ENCODE peak calls at places on chromosome 11, in five cellular contexts. A is breast epithelium, I is K562, H is spleen, O is sigmoid colon. M is an unnamed sample.

GRCh38 chr11:45218705-45219104 is 67.4 kb downstream of the SYT13 start:
- DNase-seq in I (no peak), O (no peak), H (no peak), A (no peak), M (no peak)

GRCh38 chr11:576791-577610 is 731 bp downstream of the PHRF1 start:
- DNase-seq in H (peak), I (no peak), A (no peak), O (no peak), M (no peak)

GRCh38 chr11:35029979-35030378 is 109.0 kb upstream of the CD44 start:
- DNase-seq in I (peak), H (no peak), A (no peak), O (no peak), M (no peak)

GRCh38 chr11:23974046-23974445 is 522.8 kb upstream of the LUZP2 start:
- DNase-seq in H (no peak), I (no peak), O (no peak), A (no peak), M (no peak)

GRCh38 chr11:7278314-7278917 is 26.7 kb downstream of the SYT9 start:
- DNase-seq in O (no peak), H (no peak), A (no peak), I (peak), M (no peak)

GRCh38 chr11:124896071-124896750 is 1.5 kb downstream of the ROBO4 start:
- DNase-seq in H (no peak), I (no peak), O (peak), A (no peak), M (no peak)

GRCh38 chr11:2762451-2762850 is 62.7 kb upstream of the KCNQ1OT1 start:
- DNase-seq in H (peak), O (no peak), A (peak), I (no peak), M (no peak)

GRCh38 chr11:606245-606644 is 9.5 kb downstream of the IRF7 start:
- DNase-seq in A (peak), O (peak), I (no peak), H (no peak), M (no peak)

GRCh38 chr11:119771210-119771770 is 42.3 kb upstream of the NECTIN1 start:
- DNase-seq in O (no peak), A (no peak), H (no peak), I (no peak), M (no peak)
- TF ChIP-seq POLR2AphosphoS5 in O (no peak), A (no peak), H (no peak), I (no peak), M (no peak)

GRCh38 chr11:66438504-66439466 is at the start of gene MRPL11:
- DNase-seq in H (peak), A (peak), I (peak), O (peak), M (peak)
- TF ChIP-seq POLR2A in H (no peak), A (no peak), I (peak), O (no peak), M (no peak)

DNA sequence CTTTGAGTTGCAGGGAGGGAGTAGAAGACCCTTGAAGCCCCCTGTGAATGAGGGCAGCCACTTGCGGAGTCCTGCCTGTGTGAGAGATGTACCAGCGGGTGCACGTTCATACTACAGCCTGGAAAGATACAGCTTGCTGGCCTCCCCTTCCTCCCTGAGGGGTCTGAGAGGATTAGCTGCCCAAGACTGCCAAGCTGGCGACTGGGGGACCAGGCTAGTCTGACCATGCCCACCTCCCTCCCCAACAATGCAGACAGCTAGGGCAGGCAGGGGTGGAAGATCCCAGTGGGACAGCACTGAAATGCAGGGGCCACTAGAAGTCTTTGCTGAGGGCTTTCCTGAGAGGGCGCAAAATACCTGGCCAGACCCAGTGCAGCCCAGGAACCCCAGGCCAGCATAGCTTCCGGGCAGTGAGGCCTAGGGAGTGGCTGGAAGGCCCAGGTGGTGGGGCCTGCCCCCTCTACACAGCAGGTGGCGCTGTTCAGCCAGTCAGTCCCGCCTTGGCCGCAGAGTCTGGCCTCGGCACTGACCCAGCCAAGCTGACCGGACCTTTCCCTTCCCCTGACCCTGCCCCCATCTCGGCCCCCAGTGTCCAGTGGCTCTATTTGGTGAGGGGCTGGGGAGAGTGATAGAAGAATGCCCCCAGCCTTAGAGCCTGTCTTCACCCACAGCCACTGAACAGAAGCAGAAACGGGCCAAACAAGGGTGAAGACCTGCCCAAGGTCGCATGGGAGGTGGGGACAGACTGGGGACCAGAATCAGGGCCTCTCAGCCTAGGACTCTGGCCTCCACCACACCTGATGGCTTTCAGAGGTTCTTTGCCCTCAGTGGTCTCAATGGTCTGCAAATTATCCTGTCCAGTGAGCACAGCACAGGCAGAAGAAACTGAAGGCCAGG is 4.8 kb upstream of the MYRF start:
- DNase-seq in H (peak), A (no peak), I (peak), O (peak), M (peak)
- TF ChIP-seq POLR2AphosphoS5 in H (peak), A (no peak), I (no peak), O (no peak), M (no peak)

GRCh38 chr11:83970061-83970671 is 684.0 kb upstream of the CCDC90B start:
- DNase-seq in I (no peak), O (no peak), H (no peak), A (no peak), M (no peak)
- TF ChIP-seq POLR2A in I (no peak), O (no peak), H (no peak), A (no peak), M (no peak)

DNA sequence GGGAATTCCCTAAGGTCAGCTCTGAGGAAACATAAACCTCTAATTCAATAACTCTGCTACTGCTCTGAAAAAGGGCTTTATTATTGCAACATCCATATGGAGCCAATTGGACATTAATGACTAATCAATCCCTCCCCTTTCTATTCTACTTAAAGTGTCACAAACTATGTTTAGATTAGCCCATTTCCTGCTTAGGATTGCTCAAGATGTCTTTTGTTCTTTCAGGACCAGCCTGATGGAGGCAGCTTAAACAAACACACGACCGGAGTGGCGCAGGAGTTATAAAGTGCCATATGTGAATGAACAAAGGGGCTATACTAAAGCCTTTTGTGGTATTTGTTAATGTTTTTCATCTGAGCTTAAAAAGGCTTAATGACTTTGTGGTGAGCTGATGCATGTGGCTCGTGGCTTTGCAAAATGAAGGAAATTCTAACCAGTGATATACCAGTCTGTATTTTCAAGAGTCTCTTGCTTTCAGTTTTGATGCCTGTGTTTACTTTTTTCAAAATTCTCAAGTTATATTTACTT is 354.4 kb downstream of the SOX6 start:
- DNase-seq in A (peak), H (no peak), I (no peak), O (no peak), M (peak)
- TF ChIP-seq POLR2AphosphoS5 in A (no peak), H (no peak), I (no peak), O (no peak), M (no peak)

DNA sequence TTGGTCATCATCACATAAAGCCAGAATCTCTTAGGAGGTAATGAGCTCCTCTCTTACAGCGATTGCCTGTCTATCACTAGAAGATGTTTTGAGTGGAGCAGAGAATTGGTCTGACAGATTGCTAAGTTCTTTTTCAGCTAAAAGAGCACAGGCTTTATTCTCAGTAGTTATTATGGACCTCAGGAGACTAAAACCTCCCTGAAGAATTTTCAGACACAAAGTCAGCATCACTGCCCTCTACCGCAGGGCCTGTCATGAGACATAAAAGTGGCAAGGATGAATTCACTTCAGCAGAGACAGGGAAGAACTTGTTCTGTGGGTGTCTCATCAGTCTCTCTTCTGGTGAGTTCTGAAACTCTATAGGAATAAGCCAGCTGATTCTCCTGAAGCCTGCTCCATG is at the start of gene OR51I2:
- DNase-seq in I (no peak), A (no peak), H (no peak), O (no peak), M (no peak)
- TF ChIP-seq POLR2A in I (no peak), A (no peak), H (no peak), O (no peak), M (no peak)

GRCh38 chr11:60910281-60910687 is 3.7 kb upstream of the TMEM109 start:
- DNase-seq in I (no peak), A (no peak), H (no peak), O (peak), M (peak)
- TF ChIP-seq POLR2AphosphoS5 in I (no peak), A (no peak), H (no peak), O (no peak), M (no peak)

DNA sequence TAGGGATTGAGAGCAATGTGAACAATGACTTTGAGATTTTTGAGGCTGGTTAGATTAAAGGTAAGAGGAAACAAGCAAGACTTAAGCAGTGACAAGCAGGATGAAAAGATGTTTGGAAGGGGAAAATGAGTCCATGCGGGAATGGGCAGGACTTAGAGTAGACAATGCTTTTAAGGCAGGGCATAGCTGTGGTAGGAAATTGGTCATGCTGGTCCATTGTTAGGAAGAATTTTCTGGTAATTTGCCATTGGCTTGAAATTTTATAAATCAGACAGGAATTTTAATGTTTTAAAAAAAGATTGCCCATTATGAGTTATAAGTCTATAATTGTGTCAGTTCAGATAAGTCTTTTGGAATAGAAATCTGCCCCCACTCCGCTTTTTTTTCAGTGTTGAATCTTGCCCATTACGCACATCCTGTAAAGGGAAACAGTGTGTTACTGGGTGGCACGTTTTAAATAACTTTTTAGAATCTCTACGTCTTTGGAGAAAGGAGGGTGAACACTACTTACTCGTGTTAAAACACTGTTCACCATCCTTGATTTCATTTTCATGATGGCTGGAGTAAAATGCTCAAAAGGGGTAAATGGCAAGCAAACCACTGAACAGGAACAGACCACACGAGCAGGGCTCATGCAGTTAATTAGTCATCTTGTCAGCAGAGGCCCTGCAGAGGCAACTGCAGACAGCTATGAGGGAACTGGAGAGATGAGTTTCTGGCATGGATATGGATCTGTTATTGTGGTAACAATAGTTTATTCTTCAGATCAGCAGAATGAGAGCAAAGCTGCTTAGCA is 25.0 kb downstream of the SWAP70 start:
- DNase-seq in H (no peak), A (no peak), O (no peak), I (no peak), M (no peak)
- TF ChIP-seq POLR2A in H (no peak), A (no peak), O (no peak), I (no peak), M (no peak)

DNA sequence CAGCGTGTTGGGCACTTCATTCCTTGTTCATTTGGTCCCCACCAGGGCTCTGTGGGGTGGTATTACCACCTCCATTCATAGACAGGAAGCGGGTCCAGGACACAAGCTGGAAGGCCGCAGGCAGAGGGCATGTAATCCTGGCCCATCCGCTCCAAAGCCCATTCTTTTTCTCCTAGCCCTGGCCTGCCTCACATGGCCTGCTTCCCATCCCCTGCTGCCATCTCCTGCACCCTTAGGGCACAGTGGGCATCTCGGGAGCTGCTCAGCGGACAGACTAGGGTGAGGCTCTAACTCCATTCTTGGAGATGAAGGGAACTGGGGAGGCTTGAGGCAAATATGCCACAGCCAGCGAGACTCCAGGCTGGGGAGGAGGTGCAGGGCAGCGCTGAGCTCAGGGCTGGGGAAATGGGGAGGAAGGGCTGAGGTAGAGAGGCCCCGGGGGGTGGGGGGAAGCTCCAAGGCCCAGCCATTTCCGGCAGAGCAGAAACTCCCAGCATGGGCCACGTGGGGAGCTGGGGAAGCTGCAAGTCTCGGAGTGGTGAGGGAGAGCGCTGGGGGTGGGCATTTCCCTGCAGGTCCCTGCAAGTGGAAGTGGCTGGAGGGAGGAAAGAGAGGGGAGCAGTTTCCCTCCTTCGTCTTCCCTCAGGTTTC is 14.3 kb upstream of the BCL9L start:
- DNase-seq in O (peak), I (no peak), H (peak), A (no peak), M (no peak)
- TF ChIP-seq POLR2AphosphoS5 in O (no peak), I (no peak), H (peak), A (no peak), M (no peak)

GRCh38 chr11:111734383-111735261 is 31.6 kb downstream of the PPP2R1B start:
- DNase-seq in I (no peak), O (no peak), H (peak), A (no peak), M (no peak)

GRCh38 chr11:111733655-111734088 is 32.5 kb downstream of the PPP2R1B start:
- DNase-seq in I (no peak), H (peak), O (peak), A (no peak), M (no peak)

GRCh38 chr11:111736621-111737055 is 29.6 kb downstream of the PPP2R1B start:
- DNase-seq in H (no peak), A (no peak), I (no peak), O (no peak), M (no peak)

GRCh38 chr11:111736191-111736590 is 30.0 kb downstream of the PPP2R1B start:
- DNase-seq in H (peak), I (no peak), A (no peak), O (no peak), M (no peak)

GRCh38 chr11:111735262-111736116 is 30.7 kb downstream of the PPP2R1B start:
- DNase-seq in O (peak), I (no peak), A (peak), H (peak), M (peak)
- TF ChIP-seq POLR2A in O (no peak), I (no peak), A (peak), H (no peak), M (no peak)